ENCODE peak calls at places on chromosome 1, in six cellular contexts. Q, R, C, S, G and K are unnamed samples.

GRCh38 chr1:157137773-157138219 is 399 bp downstream of the ETV3 start:
- DNase-seq in Q (no peak), C (no peak), G (no peak), R (no peak), S (no peak), K (no peak)

GRCh38 chr1:65698590-65698989 is 94.1 kb upstream of the PDE4B start:
- DNase-seq in S (no peak), C (no peak), Q (no peak), R (no peak), G (no peak), K (no peak)

GRCh38 chr1:3787745-3788605 is 8.3 kb downstream of the LRRC47 start:
- DNase-seq in S (no peak), G (no peak), R (no peak), C (no peak), Q (no peak), K (no peak)

GRCh38 chr1:223462047-223462446 is 68.8 kb downstream of the CCDC185 start:
- DNase-seq in S (no peak), C (no peak), G (no peak), Q (no peak), R (no peak), K (no peak)

GRCh38 chr1:193143285-193143684 is 21.5 kb downstream of the CDC73 start:
- DNase-seq in G (no peak), C (no peak), Q (no peak), R (no peak), S (no peak), K (no peak)

GRCh38 chr1:28144203-28145135 is 32.0 kb downstream of the PTAFR start:
- DNase-seq in R (no peak), C (no peak), Q (peak), G (no peak), S (peak), K (no peak)

GRCh38 chr1:17841944-17842343 is 86.8 kb downstream of the ACTL8 start:
- DNase-seq in S (no peak), R (no peak), C (no peak), G (no peak), Q (no peak), K (no peak)

GRCh38 chr1:112702420-112703261 is 4.3 kb downstream of the RHOC start:
- DNase-seq in G (peak), S (no peak), C (peak), Q (no peak), R (no peak), K (no peak)

GRCh38 chr1:85087659-85088407 is 39.5 kb upstream of the MCOLN3 start:
- DNase-seq in R (no peak), Q (no peak), S (no peak), G (no peak), C (no peak), K (no peak)

GRCh38 chr1:89363196-89363595 is 663 bp upstream of the GBP6 start:
- DNase-seq in S (no peak), G (no peak), Q (peak), R (no peak), C (no peak), K (no peak)

GRCh38 chr1:186500804-186501203 is 39.9 kb upstream of the PDC start:
- DNase-seq in S (no peak), G (no peak), C (no peak), Q (no peak), R (no peak), K (no peak)

GRCh38 chr1:105641407-105641806 is 1415.1 kb upstream of the PRMT6 start:
- DNase-seq in C (no peak), R (no peak), Q (no peak), G (no peak), S (no peak), K (no peak)

GRCh38 chr1:165329104-165329503 is 27.4 kb downstream of the LMX1A start:
- DNase-seq in Q (no peak), G (no peak), R (peak), S (no peak), C (no peak), K (no peak)

GRCh38 chr1:206907304-206907991 is 10.2 kb downstream of the IL24 start:
- DNase-seq in Q (no peak), S (peak), R (no peak), G (no peak), C (no peak), K (no peak)

GRCh38 chr1:168084396-168085231 is 52.1 kb downstream of the GPR161 start:
- DNase-seq in R (peak), Q (no peak), C (peak), S (peak), G (peak), K (peak)

GRCh38 chr1:151991663-151992344 is 1.9 kb downstream of the S100A10 start:
- DNase-seq in C (no peak), G (no peak), R (no peak), Q (no peak), S (no peak), K (no peak)

GRCh38 chr1:94954292-94955220 is 27.6 kb upstream of the CNN3 start:
- DNase-seq in G (no peak), C (no peak), R (no peak), S (no peak), Q (no peak), K (no peak)

GRCh38 chr1:19858894-19859293 is 23.3 kb upstream of the OTUD3 start:
- DNase-seq in S (no peak), C (no peak), G (no peak), Q (no peak), R (peak), K (no peak)

GRCh38 chr1:19990703-19991102 is 11.3 kb upstream of the PLA2G2A start:
- DNase-seq in S (no peak), Q (no peak), G (no peak), R (no peak), C (no peak), K (no peak)

GRCh38 chr1:245091818-245092637 is 62.8 kb upstream of the KIF26B start:
- DNase-seq in Q (no peak), G (peak), C (peak), R (no peak), S (peak), K (no peak)

GRCh38 chr1:78033797-78034172 is 12.0 kb upstream of the GIPC2 start:
- DNase-seq in S (no peak), Q (no peak), C (no peak), R (no peak), G (no peak), K (no peak)
- TF ChIP-seq POLR2AphosphoS5 in S (no peak), Q (no peak), C (no peak), R (no peak), G (no peak), K (no peak)

GRCh38 chr1:217425528-217425927 is 205.4 kb downstream of the GPATCH2 start:
- DNase-seq in R (no peak), G (no peak), C (no peak), S (no peak), Q (no peak), K (no peak)
- TF ChIP-seq EP300 in R (no peak), G (no peak), C (no peak), S (no peak), Q (no peak), K (no peak)

GRCh38 chr1:111466480-111466879 is 7.3 kb upstream of the C1orf162 start:
- DNase-seq in R (no peak), Q (no peak), G (no peak), S (no peak), C (no peak), K (no peak)

GRCh38 chr1:111469539-111469938 is 4.2 kb upstream of the C1orf162 start:
- DNase-seq in G (no peak), Q (no peak), C (no peak), R (peak), S (peak), K (no peak)

GRCh38 chr1:111468717-111469100 is 5.1 kb upstream of the C1orf162 start:
- DNase-seq in Q (no peak), C (no peak), G (no peak), R (no peak), S (no peak), K (no peak)

GRCh38 chr1:111465754-111466153 is 8.0 kb upstream of the C1orf162 start:
- DNase-seq in S (no peak), R (no peak), G (no peak), Q (no peak), C (no peak), K (no peak)

DNA sequence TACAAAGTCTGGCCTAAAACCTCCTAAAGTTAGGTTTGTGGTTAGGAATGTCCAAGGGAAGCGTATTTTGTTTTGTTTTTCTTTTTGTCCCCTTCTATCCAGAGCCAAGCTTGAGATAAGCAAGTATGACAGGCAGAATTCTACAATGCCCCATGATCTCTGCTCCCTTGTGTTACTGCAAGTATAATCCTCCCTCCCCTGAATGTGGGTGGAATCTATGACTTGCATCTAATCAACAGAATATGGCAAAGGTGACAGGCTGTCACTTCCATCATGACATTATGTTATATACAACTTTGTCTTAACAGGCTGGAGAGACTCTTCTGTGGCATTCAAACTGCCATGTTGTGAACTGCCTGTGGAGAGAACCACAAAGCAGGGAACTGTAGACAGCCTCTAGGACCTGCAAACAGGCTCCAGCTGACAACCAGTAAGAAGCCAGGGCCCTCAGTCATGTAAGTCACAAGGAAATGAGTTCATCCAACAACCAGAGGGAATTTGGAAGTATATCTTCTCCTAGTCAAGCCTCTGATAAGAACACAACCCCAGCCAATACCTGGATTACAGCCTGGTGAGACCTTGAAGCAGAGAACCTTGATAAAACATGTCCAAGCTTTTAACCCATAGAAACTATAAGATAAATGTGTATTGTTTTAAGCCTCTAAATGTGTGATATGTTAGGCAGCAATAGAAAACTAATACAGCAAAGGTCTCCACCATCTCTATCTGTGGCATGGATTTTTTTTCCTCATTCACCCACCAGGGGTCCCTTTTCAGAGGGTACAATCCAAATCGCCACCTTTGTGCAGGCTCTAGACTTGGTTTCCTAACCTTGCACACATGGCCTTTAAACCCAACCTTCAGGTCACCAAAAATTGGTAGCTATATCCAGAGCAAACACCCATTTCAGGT is 5.7 kb upstream of the C1orf162 start:
- DNase-seq in Q (no peak), G (no peak), R (no peak), C (no peak), S (peak), K (no peak)
- TF ChIP-seq CTCF in Q (peak), G (no peak), R (no peak), C (no peak), S (peak), K (no peak)

GRCh38 chr1:25131794-25132193 is 100.5 kb downstream of the SYF2 start:
- DNase-seq in S (no peak), Q (no peak), R (no peak), C (no peak), G (no peak), K (no peak)
- TF ChIP-seq POLR2AphosphoS5 in S (no peak), Q (no peak), R (no peak), C (no peak), G (no peak), K (no peak)

GRCh38 chr1:27000817-27001460 is 7.4 kb downstream of the TRNP1 start:
- DNase-seq in G (peak), C (no peak), Q (no peak), R (no peak), S (no peak), K (no peak)

GRCh38 chr1:27000092-27000816 is 6.8 kb downstream of the TRNP1 start:
- DNase-seq in R (no peak), Q (no peak), G (no peak), S (no peak), C (no peak), K (no peak)

GRCh38 chr1:26998319-26999300 is 5.1 kb downstream of the TRNP1 start:
- DNase-seq in S (no peak), C (no peak), R (no peak), G (no peak), Q (no peak), K (no peak)

GRCh38 chr1:27001570-27002360 is 8.3 kb downstream of the TRNP1 start:
- DNase-seq in R (no peak), C (peak), Q (peak), G (peak), S (no peak), K (no peak)

GRCh38 chr1:26999440-26999987 is 6.0 kb downstream of the TRNP1 start:
- DNase-seq in Q (no peak), R (peak), C (peak), G (peak), S (no peak), K (peak)
- TF ChIP-seq EP300 in Q (no peak), R (peak), C (peak), G (peak), S (no peak), K (peak)

DNA sequence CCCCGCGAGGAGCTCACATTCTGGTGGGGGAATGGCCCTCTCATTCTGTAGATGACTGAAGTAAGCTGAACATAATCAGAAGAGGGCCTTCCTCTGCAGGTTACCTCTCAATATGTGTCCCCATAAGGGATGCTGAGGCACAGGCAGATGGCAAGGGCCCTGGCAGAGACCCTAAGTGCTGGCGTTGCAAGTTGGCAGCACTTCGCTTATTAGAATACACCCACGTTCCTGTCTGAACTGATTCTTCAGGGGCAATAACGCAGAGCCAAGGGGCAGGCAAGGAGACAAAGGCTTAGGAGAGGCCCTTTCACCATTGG is 56.6 kb downstream of the GLIS1 start:
- DNase-seq in R (no peak), S (no peak), C (no peak), G (no peak), Q (no peak), K (no peak)
- TF ChIP-seq CTCF in R (no peak), S (peak), C (no peak), G (no peak), Q (no peak), K (no peak)

GRCh38 chr1:231770776-231771175 is 144.2 kb downstream of the DISC1 start:
- DNase-seq in S (no peak), C (no peak), G (no peak), Q (no peak), R (no peak), K (no peak)
- TF ChIP-seq POLR2AphosphoS5 in S (no peak), C (no peak), G (no peak), Q (no peak), R (no peak), K (no peak)

DNA sequence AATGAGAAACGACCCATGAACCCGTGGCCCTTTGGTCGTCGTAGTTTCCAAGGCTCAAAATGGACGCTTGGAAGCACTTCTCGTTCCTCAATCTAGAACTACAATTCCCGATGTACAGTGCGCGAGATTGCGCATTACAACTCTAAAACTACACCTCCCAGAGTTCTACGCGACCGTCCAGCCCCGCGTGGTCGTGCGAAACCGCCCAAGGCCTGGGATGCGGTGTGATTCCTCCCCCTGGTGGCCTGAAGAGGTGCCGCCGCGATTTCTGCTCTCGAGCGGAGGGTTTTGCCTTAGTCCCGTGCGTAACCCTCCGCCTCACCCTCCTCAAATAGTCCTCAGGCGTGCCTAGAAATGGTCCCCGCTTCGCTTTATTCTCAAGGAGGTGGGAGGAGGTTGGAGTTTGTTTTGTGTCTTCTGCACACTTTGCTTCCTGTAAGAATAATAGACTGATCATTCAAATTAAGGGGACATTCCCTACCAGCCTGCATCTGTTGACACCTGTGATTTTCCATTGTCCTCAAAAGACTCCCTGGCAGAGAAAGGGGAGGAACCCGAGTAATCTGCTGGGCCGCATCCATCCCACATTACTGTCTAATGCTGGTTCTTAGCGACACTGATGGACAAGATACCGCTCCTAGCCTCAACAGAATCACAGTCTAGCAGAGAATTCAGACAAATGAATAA is 355 bp upstream of the PAFAH2 start:
- DNase-seq in Q (peak), G (peak), S (peak), C (peak), R (peak), K (peak)
- TF ChIP-seq EP300 in Q (peak), G (peak), S (peak), C (no peak), R (no peak), K (no peak)

GRCh38 chr1:212749924-212750535 is 41.5 kb downstream of the NSL1 start:
- DNase-seq in R (no peak), S (peak), G (no peak), C (no peak), Q (peak), K (no peak)
- TF ChIP-seq CTCF in R (peak), S (peak), G (no peak), C (peak), Q (peak), K (peak)

DNA sequence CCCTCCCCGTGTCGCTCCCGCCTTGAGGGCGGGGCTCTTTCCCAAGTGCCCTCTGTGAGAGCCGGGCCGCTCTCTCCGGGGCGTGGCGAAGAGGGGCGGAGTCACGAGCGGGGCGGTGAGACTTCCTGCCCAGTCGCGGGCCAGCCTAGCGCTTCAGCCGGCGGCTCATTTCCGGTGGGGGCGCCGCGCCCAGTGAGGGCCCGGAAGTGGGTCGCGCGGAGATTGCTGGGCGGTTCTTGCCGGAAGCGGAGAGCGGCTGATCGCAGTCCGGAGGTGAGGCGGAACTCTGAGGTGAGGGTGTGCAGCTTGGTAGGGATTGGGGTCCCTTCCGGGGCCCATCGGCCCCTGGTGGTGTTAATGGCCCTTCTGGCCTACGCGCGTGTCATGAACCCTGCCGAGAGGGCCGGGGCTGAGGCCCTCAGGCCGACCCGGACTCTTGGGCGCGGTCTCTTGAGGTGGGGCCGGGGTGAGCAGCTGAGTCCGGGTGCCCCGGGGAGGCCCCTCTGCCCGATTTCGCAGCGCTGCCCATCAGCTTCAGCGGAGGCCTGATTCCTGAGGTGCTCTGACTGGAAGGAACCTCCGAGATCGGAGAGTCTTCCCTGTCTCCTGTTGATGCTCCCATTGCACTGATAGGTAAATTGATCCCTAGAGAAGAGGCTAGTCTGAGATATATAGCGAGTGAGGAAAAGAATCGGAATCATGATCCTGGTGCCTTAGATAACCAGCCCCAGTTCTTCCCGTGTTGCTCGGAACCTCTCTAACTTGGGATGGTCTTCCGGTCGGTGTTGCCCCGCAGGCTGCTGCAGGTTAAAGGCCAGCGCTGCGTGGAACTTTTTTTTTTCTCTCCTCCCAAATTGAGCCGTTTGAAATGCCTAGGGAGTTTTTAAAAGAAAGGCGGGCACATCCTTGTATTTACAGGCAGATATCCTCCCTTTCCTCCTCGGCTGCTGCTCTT is at the start of gene CAP1:
- DNase-seq in G (peak), Q (peak), C (peak), R (peak), S (peak), K (peak)
- TF ChIP-seq POLR2AphosphoS5 in G (no peak), Q (peak), C (peak), R (peak), S (no peak), K (peak)